ENCODE peak calls at places on chromosomes 13 and 19, in eight cellular contexts. One of them, this sample, is unnamed.

GRCh38 chr13:50617134-50617721 is 226.3 kb downstream of the DLEU7 start:
- DNase-seq in gastrocnemius medialis: no peak
- DNase-seq in AG09309: peak; percentile 96
- DNase-seq in fibroblast of mammary gland: peak; percentile 91
- DNase-seq in neuronal stem cell: no peak
- DNase-seq in coronary artery: no peak
- DNase-seq in mucosa of descending colon: no peak
- DNase-seq in lung: no peak
- DNase-seq in this sample: no peak

GRCh38 chr19:35347171-35347929 is at the start of gene FFAR1:
- DNase-seq in coronary artery: peak; percentile 62
- DNase-seq in fibroblast of mammary gland: no peak
- DNase-seq in mucosa of descending colon: peak; percentile 44
- DNase-seq in AG09309: no peak
- DNase-seq in lung: peak; percentile 46
- DNase-seq in gastrocnemius medialis: no peak
- DNase-seq in neuronal stem cell: no peak
- DNase-seq in this sample: no peak

GRCh38 chr19:18649371-18650047 is 12.7 kb downstream of the KLHL26 start:
- DNase-seq in fibroblast of mammary gland: peak; percentile 30
- DNase-seq in AG09309: no peak
- DNase-seq in coronary artery: peak; percentile 87
- DNase-seq in lung: peak; percentile 45
- DNase-seq in mucosa of descending colon: peak; percentile 68
- DNase-seq in gastrocnemius medialis: peak; percentile 55
- DNase-seq in neuronal stem cell: no peak
- DNase-seq in this sample: no peak

GRCh38 chr13:33799950-33800592 is 17.9 kb upstream of the RFC3 start:
- DNase-seq in gastrocnemius medialis: no peak
- DNase-seq in lung: no peak
- DNase-seq in fibroblast of mammary gland: peak; percentile 59
- DNase-seq in mucosa of descending colon: no peak
- DNase-seq in coronary artery: no peak
- DNase-seq in neuronal stem cell: no peak
- DNase-seq in AG09309: peak; percentile 13
- DNase-seq in this sample: peak; percentile 3

GRCh38 chr19:21094347-21095025 is 12.5 kb downstream of the ZNF714 start:
- DNase-seq in coronary artery: no peak
- DNase-seq in fibroblast of mammary gland: no peak
- DNase-seq in gastrocnemius medialis: no peak
- DNase-seq in AG09309: no peak
- DNase-seq in neuronal stem cell: no peak
- DNase-seq in mucosa of descending colon: no peak
- DNase-seq in lung: no peak
- DNase-seq in this sample: no peak

GRCh38 chr13:54845351-54845965 is 1816.8 kb downstream of the OLFM4 start:
- DNase-seq in fibroblast of mammary gland: no peak
- DNase-seq in lung: no peak
- DNase-seq in AG09309: no peak
- DNase-seq in gastrocnemius medialis: no peak
- DNase-seq in mucosa of descending colon: no peak
- DNase-seq in coronary artery: no peak
- DNase-seq in neuronal stem cell: no peak
- DNase-seq in this sample: no peak

GRCh38 chr19:24051516-24051915 is 35.5 kb upstream of the ZNF254 start:
- DNase-seq in fibroblast of mammary gland: no peak
- DNase-seq in coronary artery: no peak
- DNase-seq in mucosa of descending colon: no peak
- DNase-seq in AG09309: no peak
- DNase-seq in neuronal stem cell: no peak
- DNase-seq in gastrocnemius medialis: no peak
- DNase-seq in lung: no peak
- DNase-seq in this sample: no peak

GRCh38 chr19:4264812-4265211 is 14.3 kb upstream of the SHD start:
- DNase-seq in AG09309: no peak
- DNase-seq in fibroblast of mammary gland: no peak
- DNase-seq in lung: no peak
- DNase-seq in coronary artery: no peak
- DNase-seq in neuronal stem cell: no peak
- DNase-seq in mucosa of descending colon: no peak
- DNase-seq in gastrocnemius medialis: no peak
- DNase-seq in this sample: no peak

GRCh38 chr13:105762096-105762495 is 773.4 kb downstream of the EFNB2 start:
- DNase-seq in gastrocnemius medialis: no peak
- DNase-seq in fibroblast of mammary gland: no peak
- DNase-seq in mucosa of descending colon: no peak
- DNase-seq in coronary artery: no peak
- DNase-seq in neuronal stem cell: no peak
- DNase-seq in lung: no peak
- DNase-seq in AG09309: no peak
- DNase-seq in this sample: no peak

GRCh38 chr13:96581741-96582140 is 412.5 kb downstream of the OXGR1 start:
- DNase-seq in mucosa of descending colon: no peak
- DNase-seq in fibroblast of mammary gland: no peak
- DNase-seq in neuronal stem cell: no peak
- DNase-seq in AG09309: no peak
- DNase-seq in lung: no peak
- DNase-seq in coronary artery: no peak
- DNase-seq in gastrocnemius medialis: no peak
- DNase-seq in this sample: no peak

GRCh38 chr19:40305403-40305802 is 20.3 kb upstream of the AKT2 start:
- DNase-seq in lung: peak; percentile 81
- DNase-seq in neuronal stem cell: peak; percentile 74
- DNase-seq in gastrocnemius medialis: peak; percentile 66
- DNase-seq in mucosa of descending colon: no peak
- DNase-seq in coronary artery: no peak
- DNase-seq in AG09309: peak; percentile 72
- DNase-seq in fibroblast of mammary gland: peak; percentile 90
- DNase-seq in this sample: no peak

GRCh38 chr19:6551607-6552450 is 21.0 kb downstream of the TNFSF9 start:
- DNase-seq in gastrocnemius medialis: no peak
- DNase-seq in lung: no peak
- DNase-seq in mucosa of descending colon: peak; percentile 71
- DNase-seq in fibroblast of mammary gland: peak; percentile 27
- DNase-seq in neuronal stem cell: no peak
- DNase-seq in coronary artery: no peak
- DNase-seq in AG09309: no peak
- DNase-seq in this sample: no peak

GRCh38 chr13:107765724-107766436 is 449.5 kb downstream of the LIG4 start:
- DNase-seq in gastrocnemius medialis: no peak
- DNase-seq in coronary artery: no peak
- DNase-seq in fibroblast of mammary gland: no peak
- DNase-seq in neuronal stem cell: no peak
- DNase-seq in mucosa of descending colon: no peak
- DNase-seq in AG09309: no peak
- DNase-seq in lung: no peak
- DNase-seq in this sample: no peak

GRCh38 chr13:21872795-21873194 is 201.9 kb downstream of the FGF9 start:
- DNase-seq in fibroblast of mammary gland: no peak
- DNase-seq in neuronal stem cell: no peak
- DNase-seq in lung: peak; percentile 26
- DNase-seq in AG09309: no peak
- DNase-seq in gastrocnemius medialis: no peak
- DNase-seq in coronary artery: no peak
- DNase-seq in mucosa of descending colon: no peak
- DNase-seq in this sample: no peak

GRCh38 chr13:29292045-29292444 is 303.4 kb downstream of the SLC7A1 start:
- DNase-seq in coronary artery: no peak
- DNase-seq in gastrocnemius medialis: no peak
- DNase-seq in fibroblast of mammary gland: no peak
- DNase-seq in lung: no peak
- DNase-seq in AG09309: no peak
- DNase-seq in neuronal stem cell: no peak
- DNase-seq in mucosa of descending colon: no peak
- DNase-seq in this sample: no peak

GRCh38 chr13:36766295-36766694 is 52.7 kb upstream of the RFXAP start:
- DNase-seq in coronary artery: no peak
- DNase-seq in mucosa of descending colon: no peak
- DNase-seq in AG09309: no peak
- DNase-seq in neuronal stem cell: no peak
- DNase-seq in gastrocnemius medialis: no peak
- DNase-seq in fibroblast of mammary gland: peak; percentile 81
- DNase-seq in lung: peak; percentile 69
- DNase-seq in this sample: peak; percentile 60

GRCh38 chr19:17420267-17420924 is 549 bp downstream of the MVB12A start:
- DNase-seq in neuronal stem cell: no peak
- DNase-seq in fibroblast of mammary gland: no peak
- DNase-seq in gastrocnemius medialis: no peak
- DNase-seq in coronary artery: no peak
- DNase-seq in mucosa of descending colon: peak; percentile 69
- DNase-seq in lung: no peak
- DNase-seq in AG09309: no peak
- DNase-seq in this sample: no peak

GRCh38 chr19:41064974-41065569 is 23.2 kb upstream of the CYP2A13 start:
- DNase-seq in fibroblast of mammary gland: peak; percentile 34
- DNase-seq in AG09309: no peak
- DNase-seq in mucosa of descending colon: no peak
- DNase-seq in neuronal stem cell: no peak
- DNase-seq in lung: no peak
- DNase-seq in gastrocnemius medialis: no peak
- DNase-seq in coronary artery: no peak
- DNase-seq in this sample: no peak

GRCh38 chr13:45341799-45342584 is 1.0 kb upstream of the TPT1 start:
- DNase-seq in neuronal stem cell: no peak
- DNase-seq in lung: peak; percentile 58
- DNase-seq in coronary artery: peak; percentile 83
- DNase-seq in mucosa of descending colon: peak; percentile 61
- DNase-seq in AG09309: no peak
- DNase-seq in fibroblast of mammary gland: peak; percentile 83
- DNase-seq in gastrocnemius medialis: peak; percentile 24
- DNase-seq in this sample: no peak

GRCh38 chr19:18742838-18743237 is 48.3 kb downstream of the COMP start:
- DNase-seq in neuronal stem cell: no peak
- DNase-seq in gastrocnemius medialis: no peak
- DNase-seq in coronary artery: no peak
- DNase-seq in fibroblast of mammary gland: no peak
- DNase-seq in lung: no peak
- DNase-seq in mucosa of descending colon: peak; percentile 82
- DNase-seq in AG09309: no peak
- DNase-seq in this sample: no peak

GRCh38 chr13:90846956-90847355 is 500.5 kb upstream of the MIR17HG start:
- DNase-seq in gastrocnemius medialis: no peak
- DNase-seq in mucosa of descending colon: no peak
- DNase-seq in lung: no peak
- DNase-seq in fibroblast of mammary gland: no peak
- DNase-seq in AG09309: no peak
- DNase-seq in neuronal stem cell: no peak
- DNase-seq in coronary artery: no peak
- DNase-seq in this sample: no peak

DNA sequence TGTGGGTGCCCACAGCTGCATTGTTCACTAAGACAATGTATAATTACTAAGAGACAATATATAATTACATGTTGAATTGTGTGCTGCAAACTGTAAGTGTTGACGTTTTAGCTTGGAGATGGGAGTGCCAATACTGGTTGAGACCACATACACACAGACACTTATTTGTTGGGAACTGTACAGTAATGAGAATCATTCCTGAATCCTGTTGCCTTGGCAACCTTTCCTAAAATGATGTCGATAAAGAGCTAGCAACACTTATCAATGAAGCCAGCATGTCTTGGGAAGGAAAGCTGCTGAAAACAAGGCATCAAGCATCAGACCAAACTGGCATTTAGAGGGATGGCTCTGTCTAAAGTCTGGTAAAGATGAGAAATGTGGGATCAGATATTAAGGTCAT is 51.3 kb downstream of the PCDH8 start:
- DNase-seq in neuronal stem cell: no peak
- DNase-seq in AG09309: no peak
- DNase-seq in gastrocnemius medialis: no peak
- DNase-seq in coronary artery: no peak
- DNase-seq in fibroblast of mammary gland: no peak
- DNase-seq in lung: no peak
- DNase-seq in mucosa of descending colon: no peak
- DNase-seq in this sample: no peak
- H3K4me3 ChIP-seq in neuronal stem cell: no peak overlapping the region
- H3K4me3 ChIP-seq in AG09309: no peak overlapping the region
- H3K4me3 ChIP-seq in gastrocnemius medialis: no peak overlapping the region
- H3K4me3 ChIP-seq in coronary artery: no peak overlapping the region
- H3K4me3 ChIP-seq in fibroblast of mammary gland: no peak overlapping the region
- H3K4me3 ChIP-seq in lung: no peak overlapping the region
- H3K4me3 ChIP-seq in mucosa of descending colon: no peak overlapping the region
- H3K4me3 ChIP-seq in this sample: no peak overlapping the region

GRCh38 chr13:82674546-82674945 is 1207.7 kb downstream of the SLITRK1 start:
- DNase-seq in lung: no peak
- DNase-seq in AG09309: no peak
- DNase-seq in coronary artery: no peak
- DNase-seq in fibroblast of mammary gland: no peak
- DNase-seq in gastrocnemius medialis: no peak
- DNase-seq in neuronal stem cell: no peak
- DNase-seq in mucosa of descending colon: no peak
- DNase-seq in this sample: no peak
- H3K4me3 ChIP-seq in lung: no peak overlapping the region
- H3K4me3 ChIP-seq in AG09309: no peak overlapping the region
- H3K4me3 ChIP-seq in coronary artery: no peak overlapping the region
- H3K4me3 ChIP-seq in fibroblast of mammary gland: no peak overlapping the region
- H3K4me3 ChIP-seq in gastrocnemius medialis: no peak overlapping the region
- H3K4me3 ChIP-seq in neuronal stem cell: no peak overlapping the region
- H3K4me3 ChIP-seq in mucosa of descending colon: no peak overlapping the region
- H3K4me3 ChIP-seq in this sample: no peak overlapping the region

GRCh38 chr19:45682117-45682516 is 9.6 kb downstream of the SNRPD2 start:
- DNase-seq in gastrocnemius medialis: no peak
- DNase-seq in lung: no peak
- DNase-seq in mucosa of descending colon: no peak
- DNase-seq in AG09309: no peak
- DNase-seq in neuronal stem cell: no peak
- DNase-seq in coronary artery: no peak
- DNase-seq in fibroblast of mammary gland: no peak
- DNase-seq in this sample: no peak

GRCh38 chr19:45687599-45687998 is 4.2 kb downstream of the SNRPD2 start:
- DNase-seq in coronary artery: no peak
- DNase-seq in fibroblast of mammary gland: no peak
- DNase-seq in lung: no peak
- DNase-seq in mucosa of descending colon: no peak
- DNase-seq in neuronal stem cell: no peak
- DNase-seq in gastrocnemius medialis: no peak
- DNase-seq in AG09309: no peak
- DNase-seq in this sample: no peak

GRCh38 chr19:45681391-45682015 is 10.2 kb downstream of the SNRPD2 start:
- DNase-seq in neuronal stem cell: peak; percentile 77
- DNase-seq in fibroblast of mammary gland: peak; percentile 67
- DNase-seq in AG09309: no peak
- DNase-seq in coronary artery: peak; percentile 92
- DNase-seq in lung: peak; percentile 85
- DNase-seq in mucosa of descending colon: peak; percentile 91
- DNase-seq in gastrocnemius medialis: peak; percentile 57
- DNase-seq in this sample: no peak

GRCh38 chr19:45677351-45678230 is 9.6 kb downstream of the GIPR start:
- DNase-seq in lung: peak; percentile 94
- DNase-seq in coronary artery: no peak
- DNase-seq in mucosa of descending colon: peak; percentile 97
- DNase-seq in neuronal stem cell: peak; percentile 88
- DNase-seq in fibroblast of mammary gland: peak; percentile 67
- DNase-seq in AG09309: no peak
- DNase-seq in gastrocnemius medialis: no peak
- DNase-seq in this sample: peak; percentile 59

GRCh38 chr19:45682908-45683307 is 8.8 kb downstream of the SNRPD2 start:
- DNase-seq in mucosa of descending colon: no peak
- DNase-seq in AG09309: no peak
- DNase-seq in lung: no peak
- DNase-seq in coronary artery: no peak
- DNase-seq in gastrocnemius medialis: no peak
- DNase-seq in neuronal stem cell: no peak
- DNase-seq in fibroblast of mammary gland: no peak
- DNase-seq in this sample: no peak
- H3K4me3 ChIP-seq in mucosa of descending colon: no peak overlapping the region
- H3K4me3 ChIP-seq in AG09309: no peak overlapping the region
- H3K4me3 ChIP-seq in lung: no peak overlapping the region
- H3K4me3 ChIP-seq in coronary artery: no peak overlapping the region
- H3K4me3 ChIP-seq in gastrocnemius medialis: no peak overlapping the region
- H3K4me3 ChIP-seq in neuronal stem cell: no peak overlapping the region
- H3K4me3 ChIP-seq in fibroblast of mammary gland: no peak overlapping the region
- H3K4me3 ChIP-seq in this sample: no peak overlapping the region

GRCh38 chr13:99043700-99044300 is 65.9 kb upstream of the DOCK9 start:
- DNase-seq in neuronal stem cell: no peak
- DNase-seq in mucosa of descending colon: no peak
- DNase-seq in AG09309: peak; percentile 31
- DNase-seq in gastrocnemius medialis: no peak
- DNase-seq in fibroblast of mammary gland: no peak
- DNase-seq in lung: no peak
- DNase-seq in coronary artery: no peak
- DNase-seq in this sample: no peak
- H3K4me3 ChIP-seq in neuronal stem cell: no peak overlapping the region
- H3K4me3 ChIP-seq in mucosa of descending colon: no peak overlapping the region
- H3K4me3 ChIP-seq in AG09309: no peak overlapping the region
- H3K4me3 ChIP-seq in gastrocnemius medialis: no peak overlapping the region
- H3K4me3 ChIP-seq in fibroblast of mammary gland: no peak overlapping the region
- H3K4me3 ChIP-seq in lung: no peak overlapping the region
- H3K4me3 ChIP-seq in coronary artery: no peak overlapping the region
- H3K4me3 ChIP-seq in this sample: no peak overlapping the region